ENCODE peak calls at places on chromosomes 13 and 19, in ten cellular contexts. One of them, this sample, is unnamed.

GRCh38 chr19:46068345-46069258 is 27.8 kb upstream of the IGFL4 start:
- DNase-seq in left ventricle myocardium superior: no peak
- DNase-seq in CD14-positive monocyte: no peak
- DNase-seq in endothelial cell: no peak
- DNase-seq in CD4-positive, alpha-beta memory T cell: no peak
- DNase-seq in AG09319: peak; percentile 56
- DNase-seq in fibroblast of pulmonary artery: peak; percentile 94
- DNase-seq in KG1: no peak
- DNase-seq in heart right ventricle: no peak
- DNase-seq in right cardiac atrium: no peak
- DNase-seq in this sample: peak; percentile 78

GRCh38 chr19:19559942-19560341 is 21.9 kb downstream of the CILP2 start:
- DNase-seq in left ventricle myocardium superior: no peak
- DNase-seq in CD14-positive monocyte: no peak
- DNase-seq in endothelial cell: no peak
- DNase-seq in CD4-positive, alpha-beta memory T cell: no peak
- DNase-seq in AG09319: no peak
- DNase-seq in fibroblast of pulmonary artery: no peak
- DNase-seq in KG1: no peak
- DNase-seq in heart right ventricle: no peak
- DNase-seq in right cardiac atrium: no peak
- DNase-seq in this sample: no peak

GRCh38 chr19:40717880-40718773 is 1.2 kb downstream of the ITPKC start:
- DNase-seq in left ventricle myocardium superior: peak; percentile 53
- DNase-seq in CD14-positive monocyte: no peak
- DNase-seq in endothelial cell: no peak
- DNase-seq in CD4-positive, alpha-beta memory T cell: no peak
- DNase-seq in AG09319: no peak
- DNase-seq in fibroblast of pulmonary artery: peak; percentile 23
- DNase-seq in KG1: no peak
- DNase-seq in heart right ventricle: no peak
- DNase-seq in right cardiac atrium: peak; percentile 78
- DNase-seq in this sample: no peak

GRCh38 chr13:36998624-36999041 is 507 bp downstream of the ALG5 start:
- DNase-seq in left ventricle myocardium superior: peak; percentile 33
- DNase-seq in CD14-positive monocyte: no peak
- DNase-seq in endothelial cell: peak; percentile 25
- DNase-seq in CD4-positive, alpha-beta memory T cell: no peak
- DNase-seq in AG09319: no peak
- DNase-seq in fibroblast of pulmonary artery: no peak
- DNase-seq in KG1: no peak
- DNase-seq in heart right ventricle: peak; percentile 14
- DNase-seq in right cardiac atrium: peak; percentile 63
- DNase-seq in this sample: no peak

GRCh38 chr19:5086725-5087439 is 118.0 kb downstream of the KDM4B start:
- DNase-seq in left ventricle myocardium superior: no peak
- DNase-seq in CD14-positive monocyte: no peak
- DNase-seq in endothelial cell: no peak
- DNase-seq in CD4-positive, alpha-beta memory T cell: no peak
- DNase-seq in AG09319: no peak
- DNase-seq in fibroblast of pulmonary artery: no peak
- DNase-seq in KG1: no peak
- DNase-seq in heart right ventricle: no peak
- DNase-seq in right cardiac atrium: peak; percentile 40
- DNase-seq in this sample: no peak

GRCh38 chr13:49371943-49372636 is 71.8 kb downstream of the CAB39L start:
- DNase-seq in left ventricle myocardium superior: no peak
- DNase-seq in CD14-positive monocyte: no peak
- DNase-seq in endothelial cell: no peak
- DNase-seq in CD4-positive, alpha-beta memory T cell: peak; percentile 77
- DNase-seq in AG09319: no peak
- DNase-seq in fibroblast of pulmonary artery: no peak
- DNase-seq in KG1: no peak
- DNase-seq in heart right ventricle: no peak
- DNase-seq in right cardiac atrium: no peak
- DNase-seq in this sample: no peak

GRCh38 chr13:96636310-96636709 is 358.0 kb downstream of the OXGR1 start:
- DNase-seq in left ventricle myocardium superior: no peak
- DNase-seq in CD14-positive monocyte: no peak
- DNase-seq in endothelial cell: no peak
- DNase-seq in CD4-positive, alpha-beta memory T cell: no peak
- DNase-seq in AG09319: no peak
- DNase-seq in fibroblast of pulmonary artery: no peak
- DNase-seq in KG1: no peak
- DNase-seq in heart right ventricle: no peak
- DNase-seq in right cardiac atrium: no peak
- DNase-seq in this sample: no peak

GRCh38 chr13:113876341-113877148 is 12.7 kb upstream of the GAS6 start:
- DNase-seq in left ventricle myocardium superior: no peak
- DNase-seq in CD14-positive monocyte: no peak
- DNase-seq in endothelial cell: no peak
- DNase-seq in CD4-positive, alpha-beta memory T cell: no peak
- DNase-seq in AG09319: no peak
- DNase-seq in fibroblast of pulmonary artery: no peak
- DNase-seq in KG1: no peak
- DNase-seq in heart right ventricle: no peak
- DNase-seq in right cardiac atrium: no peak
- DNase-seq in this sample: no peak

GRCh38 chr19:39971380-39971841 is 446 bp downstream of the PSMC4 start:
- DNase-seq in left ventricle myocardium superior: no peak
- DNase-seq in CD14-positive monocyte: no peak
- DNase-seq in endothelial cell: peak; percentile 11
- DNase-seq in CD4-positive, alpha-beta memory T cell: no peak
- DNase-seq in AG09319: no peak
- DNase-seq in fibroblast of pulmonary artery: no peak
- DNase-seq in KG1: no peak
- DNase-seq in heart right ventricle: no peak
- DNase-seq in right cardiac atrium: no peak
- DNase-seq in this sample: no peak

GRCh38 chr13:95948646-95949045 is 104.6 kb downstream of the UGGT2 start:
- DNase-seq in left ventricle myocardium superior: no peak
- DNase-seq in CD14-positive monocyte: no peak
- DNase-seq in endothelial cell: no peak
- DNase-seq in CD4-positive, alpha-beta memory T cell: no peak
- DNase-seq in AG09319: no peak
- DNase-seq in fibroblast of pulmonary artery: peak; percentile 48
- DNase-seq in KG1: no peak
- DNase-seq in heart right ventricle: no peak
- DNase-seq in right cardiac atrium: no peak
- DNase-seq in this sample: no peak

GRCh38 chr19:40762754-40763153 is 11.8 kb downstream of the SNRPA start:
- DNase-seq in left ventricle myocardium superior: no peak
- DNase-seq in CD14-positive monocyte: no peak
- DNase-seq in endothelial cell: no peak
- DNase-seq in CD4-positive, alpha-beta memory T cell: no peak
- DNase-seq in AG09319: no peak
- DNase-seq in fibroblast of pulmonary artery: no peak
- DNase-seq in KG1: no peak
- DNase-seq in heart right ventricle: no peak
- DNase-seq in right cardiac atrium: no peak
- DNase-seq in this sample: no peak

GRCh38 chr19:17847538-17848366 is at the start of gene JAK3:
- DNase-seq in left ventricle myocardium superior: peak; percentile 74
- DNase-seq in CD14-positive monocyte: peak; percentile 68
- DNase-seq in endothelial cell: peak; percentile 89
- DNase-seq in CD4-positive, alpha-beta memory T cell: peak; percentile 83
- DNase-seq in AG09319: peak; percentile 27
- DNase-seq in fibroblast of pulmonary artery: peak; percentile 82
- DNase-seq in KG1: peak; percentile 61
- DNase-seq in heart right ventricle: peak; percentile 63
- DNase-seq in right cardiac atrium: peak; percentile 88
- DNase-seq in this sample: no peak

GRCh38 chr13:48730971-48731658 is 77.4 kb downstream of the CYSLTR2 start:
- DNase-seq in left ventricle myocardium superior: no peak
- DNase-seq in CD14-positive monocyte: no peak
- DNase-seq in endothelial cell: no peak
- DNase-seq in CD4-positive, alpha-beta memory T cell: no peak
- DNase-seq in AG09319: no peak
- DNase-seq in fibroblast of pulmonary artery: peak; percentile 83
- DNase-seq in KG1: no peak
- DNase-seq in heart right ventricle: no peak
- DNase-seq in right cardiac atrium: no peak
- DNase-seq in this sample: no peak

GRCh38 chr19:18229474-18229873 is 3.2 kb upstream of the PDE4C start:
- DNase-seq in left ventricle myocardium superior: no peak
- DNase-seq in CD14-positive monocyte: no peak
- DNase-seq in endothelial cell: no peak
- DNase-seq in CD4-positive, alpha-beta memory T cell: no peak
- DNase-seq in AG09319: no peak
- DNase-seq in fibroblast of pulmonary artery: no peak
- DNase-seq in KG1: no peak
- DNase-seq in heart right ventricle: no peak
- DNase-seq in right cardiac atrium: peak; percentile 21
- DNase-seq in this sample: no peak

GRCh38 chr13:90696656-90697055 is 650.8 kb upstream of the MIR17HG start:
- DNase-seq in left ventricle myocardium superior: no peak
- DNase-seq in CD14-positive monocyte: no peak
- DNase-seq in endothelial cell: no peak
- DNase-seq in CD4-positive, alpha-beta memory T cell: no peak
- DNase-seq in AG09319: no peak
- DNase-seq in fibroblast of pulmonary artery: no peak
- DNase-seq in KG1: no peak
- DNase-seq in heart right ventricle: no peak
- DNase-seq in right cardiac atrium: no peak
- DNase-seq in this sample: no peak

GRCh38 chr13:41528021-41528420 is 70.7 kb downstream of the RGCC start:
- DNase-seq in left ventricle myocardium superior: no peak
- DNase-seq in CD14-positive monocyte: no peak
- DNase-seq in endothelial cell: no peak
- DNase-seq in CD4-positive, alpha-beta memory T cell: no peak
- DNase-seq in AG09319: no peak
- DNase-seq in fibroblast of pulmonary artery: no peak
- DNase-seq in KG1: no peak
- DNase-seq in heart right ventricle: no peak
- DNase-seq in right cardiac atrium: no peak
- DNase-seq in this sample: no peak

GRCh38 chr19:1445932-1446712 is 3.8 kb upstream of the APC2 start:
- DNase-seq in left ventricle myocardium superior: peak; percentile 33
- DNase-seq in CD14-positive monocyte: no peak
- DNase-seq in endothelial cell: peak; percentile 52
- DNase-seq in CD4-positive, alpha-beta memory T cell: no peak
- DNase-seq in AG09319: no peak
- DNase-seq in fibroblast of pulmonary artery: no peak
- DNase-seq in KG1: no peak
- DNase-seq in heart right ventricle: no peak
- DNase-seq in right cardiac atrium: no peak
- DNase-seq in this sample: no peak

GRCh38 chr13:30908416-30908980 is 2.4 kb downstream of the MEDAG start:
- DNase-seq in left ventricle myocardium superior: peak; percentile 62
- DNase-seq in CD14-positive monocyte: no peak
- DNase-seq in endothelial cell: no peak
- DNase-seq in CD4-positive, alpha-beta memory T cell: no peak
- DNase-seq in AG09319: peak; percentile 18
- DNase-seq in fibroblast of pulmonary artery: peak; percentile 91
- DNase-seq in KG1: peak; percentile 15
- DNase-seq in heart right ventricle: peak; percentile 68
- DNase-seq in right cardiac atrium: peak; percentile 85
- DNase-seq in this sample: no peak

GRCh38 chr19:2507109-2507508 is 31.2 kb downstream of the GADD45B start:
- DNase-seq in left ventricle myocardium superior: no peak
- DNase-seq in CD14-positive monocyte: peak; percentile 75
- DNase-seq in endothelial cell: no peak
- DNase-seq in CD4-positive, alpha-beta memory T cell: peak; percentile 48
- DNase-seq in AG09319: no peak
- DNase-seq in fibroblast of pulmonary artery: peak; percentile 88
- DNase-seq in KG1: no peak
- DNase-seq in heart right ventricle: no peak
- DNase-seq in right cardiac atrium: no peak
- DNase-seq in this sample: no peak

GRCh38 chr13:78047151-78047550 is 128.5 kb upstream of the EDNRB start:
- DNase-seq in left ventricle myocardium superior: no peak
- DNase-seq in CD14-positive monocyte: no peak
- DNase-seq in endothelial cell: no peak
- DNase-seq in CD4-positive, alpha-beta memory T cell: no peak
- DNase-seq in AG09319: no peak
- DNase-seq in fibroblast of pulmonary artery: no peak
- DNase-seq in KG1: no peak
- DNase-seq in heart right ventricle: no peak
- DNase-seq in right cardiac atrium: no peak
- DNase-seq in this sample: no peak

GRCh38 chr13:21111546-21111945 is 50.2 kb upstream of the LATS2 start:
- DNase-seq in left ventricle myocardium superior: no peak
- DNase-seq in CD14-positive monocyte: no peak
- DNase-seq in endothelial cell: no peak
- DNase-seq in CD4-positive, alpha-beta memory T cell: no peak
- DNase-seq in AG09319: no peak
- DNase-seq in fibroblast of pulmonary artery: no peak
- DNase-seq in KG1: no peak
- DNase-seq in heart right ventricle: no peak
- DNase-seq in right cardiac atrium: no peak
- DNase-seq in this sample: no peak

GRCh38 chr13:109880371-109881346 is 94.3 kb upstream of the IRS2 start:
- DNase-seq in left ventricle myocardium superior: no peak
- DNase-seq in CD14-positive monocyte: no peak
- DNase-seq in endothelial cell: no peak
- DNase-seq in CD4-positive, alpha-beta memory T cell: no peak
- DNase-seq in AG09319: no peak
- DNase-seq in fibroblast of pulmonary artery: no peak
- DNase-seq in KG1: no peak
- DNase-seq in heart right ventricle: no peak
- DNase-seq in right cardiac atrium: no peak
- DNase-seq in this sample: no peak

GRCh38 chr19:48726573-48726972 is 7.0 kb upstream of the MAMSTR start:
- DNase-seq in left ventricle myocardium superior: no peak
- DNase-seq in CD14-positive monocyte: peak; percentile 82
- DNase-seq in endothelial cell: no peak
- DNase-seq in CD4-positive, alpha-beta memory T cell: peak; percentile 46
- DNase-seq in AG09319: no peak
- DNase-seq in fibroblast of pulmonary artery: peak; percentile 42
- DNase-seq in KG1: no peak
- DNase-seq in heart right ventricle: no peak
- DNase-seq in right cardiac atrium: no peak
- DNase-seq in this sample: no peak

GRCh38 chr19:18439025-18439909 is 1.3 kb upstream of the ISYNA1 start:
- DNase-seq in left ventricle myocardium superior: no peak
- DNase-seq in CD14-positive monocyte: no peak
- DNase-seq in endothelial cell: no peak
- DNase-seq in CD4-positive, alpha-beta memory T cell: no peak
- DNase-seq in AG09319: no peak
- DNase-seq in fibroblast of pulmonary artery: peak; percentile 65
- DNase-seq in KG1: no peak
- DNase-seq in heart right ventricle: no peak
- DNase-seq in right cardiac atrium: peak; percentile 64
- DNase-seq in this sample: no peak